ENCODE peak calls at places on chromosome 20, in eight cellular contexts. I is CD8-positive, alpha-beta T cell; S is bronchial epithelial cell; N is hepatocyte; Z is thoracic aorta; A is AG10803; J is astrocyte of the spinal cord; K is PC-9. R is an unnamed sample.

GRCh38 chr20:61874421-61875068 is 191.1 kb downstream of the TAF4 start:
- DNase-seq in I (no peak), S (peak; percentile 15), N (peak; percentile 28), Z (no peak), A (peak; percentile 41), J (peak; percentile 14), K (peak; percentile 68), R (peak; percentile 2)

GRCh38 chr20:34704177-34705007 is at the start of gene TP53INP2:
- DNase-seq in I (peak; percentile 93), S (peak; percentile 68), N (peak; percentile 96), Z (peak; percentile 80), A (peak; percentile 88), J (peak; percentile 90), K (peak; percentile 80), R (peak; percentile 93)

GRCh38 chr20:34083137-34083536 is 28.9 kb downstream of the EIF2S2 start:
- DNase-seq in I (no peak), S (peak; percentile 92), N (peak; percentile 25), Z (peak; percentile 38), A (peak; percentile 94), J (peak; percentile 89), K (peak; percentile 69), R (peak; percentile 82)

GRCh38 chr20:34968020-34968775 is 12.5 kb downstream of the MYH7B start:
- DNase-seq in I (no peak), S (peak; percentile 41), N (no peak), Z (no peak), A (no peak), J (no peak), K (no peak), R (no peak)

GRCh38 chr20:25579081-25579770 is 6.1 kb downstream of the NINL start:
- DNase-seq in I (no peak), S (no peak), N (no peak), Z (no peak), A (no peak), J (peak; percentile 63), K (no peak), R (no peak)

GRCh38 chr20:48760403-48760889 is 67.4 kb downstream of the PREX1 start:
- DNase-seq in I (peak; percentile 93), S (peak; percentile 69), N (no peak), Z (no peak), A (peak; percentile 28), J (peak; percentile 58), K (no peak), R (no peak)

GRCh38 chr20:483791-484644 is 21.7 kb upstream of the TBC1D20 start:
- DNase-seq in I (no peak), S (no peak), N (no peak), Z (no peak), A (no peak), J (no peak), K (no peak), R (no peak)

GRCh38 chr20:4067600-4068261 is 52.4 kb upstream of the RNF24 start:
- DNase-seq in I (no peak), S (peak; percentile 75), N (no peak), Z (no peak), A (peak; percentile 78), J (peak; percentile 70), K (peak; percentile 57), R (peak; percentile 93)

GRCh38 chr20:47508228-47508752 is 6.6 kb downstream of the NCOA3 start:
- DNase-seq in I (no peak), S (no peak), N (no peak), Z (no peak), A (no peak), J (no peak), K (no peak), R (no peak)

GRCh38 chr20:49766979-49767419 is 45.6 kb upstream of the SLC9A8 start:
- DNase-seq in I (no peak), S (peak; percentile 34), N (no peak), Z (no peak), A (no peak), J (no peak), K (no peak), R (no peak)

GRCh38 chr20:44731657-44732056 is 14.0 kb upstream of the KCNK15 start:
- DNase-seq in I (no peak), S (no peak), N (no peak), Z (no peak), A (no peak), J (no peak), K (no peak), R (no peak)

GRCh38 chr20:48656661-48657211 is 171.1 kb downstream of the PREX1 start:
- DNase-seq in I (no peak), S (no peak), N (no peak), Z (no peak), A (no peak), J (no peak), K (peak; percentile 65), R (no peak)

GRCh38 chr20:53778041-53778516 is 184.4 kb upstream of the ZNF217 start:
- DNase-seq in I (no peak), S (no peak), N (no peak), Z (no peak), A (no peak), J (no peak), K (no peak), R (no peak)

GRCh38 chr20:24364464-24364863 is 105.0 kb upstream of the SYNDIG1 start:
- DNase-seq in I (no peak), S (no peak), N (no peak), Z (no peak), A (no peak), J (no peak), K (no peak), R (no peak)

GRCh38 chr20:58894652-58895051 is 42.1 kb downstream of the GNAS start:
- DNase-seq in I (no peak), S (no peak), N (no peak), Z (no peak), A (no peak), J (no peak), K (no peak), R (no peak)

GRCh38 chr20:56412473-56412790 is 372 bp downstream of the CASS4 start:
- DNase-seq in I (no peak), S (no peak), N (no peak), Z (no peak), A (no peak), J (no peak), K (no peak), R (no peak)

GRCh38 chr20:44126445-44126844 is 60.5 kb downstream of the JPH2 start:
- DNase-seq in I (no peak), S (no peak), N (no peak), Z (no peak), A (no peak), J (no peak), K (no peak), R (no peak)

GRCh38 chr20:53706511-53707031 is 112.9 kb upstream of the ZNF217 start:
- DNase-seq in I (no peak), S (no peak), N (peak; percentile 38), Z (no peak), A (peak; percentile 82), J (peak; percentile 47), K (no peak), R (peak; percentile 47)

GRCh38 chr20:15638781-15639180 is 934.5 kb downstream of the KIF16B start:
- DNase-seq in I (no peak), S (no peak), N (no peak), Z (no peak), A (no peak), J (no peak), K (no peak), R (no peak)

GRCh38 chr20:40195742-40196141 is 493.3 kb downstream of the MAFB start:
- DNase-seq in I (no peak), S (no peak), N (no peak), Z (no peak), A (no peak), J (no peak), K (no peak), R (no peak)

GRCh38 chr20:46324960-46325703 is 16.8 kb upstream of the CDH22 start:
- DNase-seq in I (no peak), S (peak; percentile 35), N (peak; percentile 36), Z (no peak), A (peak; percentile 10), J (peak; percentile 10), K (peak; percentile 40), R (peak; percentile 19)
- TF ChIP-seq CTCF in I (no peak), S (peak; percentile 49), N (peak; percentile 36), Z (peak; percentile 10), A (peak; percentile 44), J (peak; percentile 41), K (peak; percentile 70), R (peak; percentile 21)

GRCh38 chr20:57583289-57584257 is 22.7 kb downstream of the PCK1 start:
- DNase-seq in I (no peak), S (no peak), N (no peak), Z (no peak), A (no peak), J (no peak), K (no peak), R (no peak)
- TF ChIP-seq CTCF in I (no peak), S (no peak), N (no peak), Z (no peak), A (no peak), J (no peak), K (peak; percentile 12), R (no peak)

DNA sequence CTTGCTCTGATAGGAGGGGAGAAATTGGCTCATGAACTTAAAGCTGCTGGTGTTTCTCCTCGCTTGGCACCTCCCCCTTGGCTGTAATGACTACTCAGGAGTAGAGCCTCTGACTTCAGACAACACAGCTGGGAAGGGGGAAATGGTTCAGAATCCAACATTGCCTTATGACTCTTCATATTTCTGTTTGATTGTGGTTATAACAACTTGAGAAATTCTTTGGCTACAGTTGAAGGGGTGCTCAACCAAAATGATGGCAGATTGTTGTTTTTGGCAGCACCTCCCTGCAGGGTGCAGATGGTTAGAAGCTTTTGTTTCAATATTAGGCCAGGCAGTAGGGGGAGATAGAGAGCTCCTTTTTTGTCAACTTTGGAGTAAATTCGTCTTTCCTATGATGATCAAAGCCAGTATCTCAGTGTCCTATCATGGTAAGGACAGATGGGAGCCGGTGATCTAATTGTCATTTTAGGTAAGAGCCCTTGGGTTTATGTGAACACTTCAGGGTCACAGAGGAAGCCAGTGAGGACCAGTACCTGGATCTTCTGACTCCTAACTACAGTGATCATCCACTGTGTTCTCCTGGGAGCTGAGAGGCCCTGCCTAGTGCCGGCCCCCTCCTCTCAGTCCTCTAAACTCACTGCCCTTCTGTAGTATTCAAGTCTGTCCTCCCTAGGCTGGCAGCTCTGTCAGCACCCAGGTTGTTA is 39.9 kb downstream of the RPRD1B start:
- DNase-seq in I (no peak), S (peak; percentile 64), N (peak; percentile 60), Z (peak; percentile 65), A (peak; percentile 98), J (peak; percentile 98), K (peak; percentile 63), R (peak; percentile 93)
- TF ChIP-seq CTCF in I (peak; percentile 63), S (peak; percentile 74), N (peak; percentile 70), Z (peak; percentile 81), A (peak; percentile 90), J (peak; percentile 77), K (peak; percentile 85), R (peak; percentile 74)

GRCh38 chr20:31565699-31566331 is 39.3 kb upstream of the ID1 start:
- DNase-seq in I (no peak), S (peak; percentile 98), N (no peak), Z (no peak), A (no peak), J (no peak), K (peak; percentile 71), R (no peak)
- TF ChIP-seq CTCF in I (no peak), S (no peak), N (no peak), Z (no peak), A (no peak), J (no peak), K (no peak), R (no peak)

GRCh38 chr20:50928469-50928868 is 2.8 kb downstream of the ADNP start:
- DNase-seq in I (no peak), S (no peak), N (no peak), Z (no peak), A (no peak), J (no peak), K (no peak), R (no peak)
- TF ChIP-seq CTCF in I (no peak), S (no peak), N (no peak), Z (no peak), A (peak; percentile 10), J (no peak), K (no peak), R (no peak)

R was measured in foreskin fibroblast.